ENCODE peak calls at places on chromosomes 5 and 9, in seven cellular contexts. One of them, this sample, is unnamed.

GRCh38 chr9:73847536-73847935 is 649.6 kb upstream of the RORB start:
- DNase-seq in right lobe of liver: no peak
- DNase-seq in CD8-positive, alpha-beta T cell: no peak
- DNase-seq in LNCaP clone FGC: no peak
- DNase-seq in Panc1: no peak
- DNase-seq in astrocyte of the spinal cord: no peak
- DNase-seq in epithelial cell of esophagus: no peak
- DNase-seq in this sample: no peak

GRCh38 chr9:91047529-91047928 is 245.9 kb downstream of the SYK start:
- DNase-seq in right lobe of liver: no peak
- DNase-seq in Panc1: no peak
- DNase-seq in LNCaP clone FGC: no peak
- DNase-seq in astrocyte of the spinal cord: no peak
- DNase-seq in CD8-positive, alpha-beta T cell: no peak
- DNase-seq in epithelial cell of esophagus: peak
- DNase-seq in this sample: no peak

GRCh38 chr5:39580702-39581498 is 156.1 kb upstream of the DAB2 start:
- DNase-seq in astrocyte of the spinal cord: peak
- DNase-seq in epithelial cell of esophagus: peak
- DNase-seq in right lobe of liver: no peak
- DNase-seq in Panc1: no peak
- DNase-seq in LNCaP clone FGC: no peak
- DNase-seq in CD8-positive, alpha-beta T cell: no peak
- DNase-seq in this sample: peak

GRCh38 chr9:16986441-16987387 is 116.2 kb upstream of the BNC2 start:
- DNase-seq in CD8-positive, alpha-beta T cell: no peak
- DNase-seq in epithelial cell of esophagus: no peak
- DNase-seq in astrocyte of the spinal cord: peak
- DNase-seq in right lobe of liver: no peak
- DNase-seq in LNCaP clone FGC: no peak
- DNase-seq in Panc1: no peak
- DNase-seq in this sample: peak

GRCh38 chr5:150070277-150070638 is 16.1 kb downstream of the CSF1R start:
- DNase-seq in right lobe of liver: peak
- DNase-seq in CD8-positive, alpha-beta T cell: no peak
- DNase-seq in astrocyte of the spinal cord: no peak
- DNase-seq in LNCaP clone FGC: no peak
- DNase-seq in epithelial cell of esophagus: no peak
- DNase-seq in Panc1: no peak
- DNase-seq in this sample: no peak

GRCh38 chr5:180723936-180724335 is 15.9 kb downstream of the OR2Y1 start:
- DNase-seq in astrocyte of the spinal cord: no peak
- DNase-seq in epithelial cell of esophagus: no peak
- DNase-seq in Panc1: no peak
- DNase-seq in CD8-positive, alpha-beta T cell: no peak
- DNase-seq in LNCaP clone FGC: no peak
- DNase-seq in right lobe of liver: no peak
- DNase-seq in this sample: no peak

GRCh38 chr9:107251756-107252322 is 31.2 kb upstream of the RAD23B start:
- DNase-seq in right lobe of liver: no peak
- DNase-seq in LNCaP clone FGC: no peak
- DNase-seq in CD8-positive, alpha-beta T cell: no peak
- DNase-seq in Panc1: no peak
- DNase-seq in astrocyte of the spinal cord: peak
- DNase-seq in epithelial cell of esophagus: peak
- DNase-seq in this sample: no peak

GRCh38 chr5:175872287-175873089 is 1.1 kb downstream of the CPLX2 start:
- DNase-seq in astrocyte of the spinal cord: no peak
- DNase-seq in Panc1: no peak
- DNase-seq in LNCaP clone FGC: no peak
- DNase-seq in epithelial cell of esophagus: no peak
- DNase-seq in CD8-positive, alpha-beta T cell: no peak
- DNase-seq in right lobe of liver: no peak
- DNase-seq in this sample: no peak

GRCh38 chr9:99590879-99591278 is 230.8 kb upstream of the NR4A3 start:
- DNase-seq in astrocyte of the spinal cord: no peak
- DNase-seq in right lobe of liver: no peak
- DNase-seq in epithelial cell of esophagus: no peak
- DNase-seq in Panc1: no peak
- DNase-seq in LNCaP clone FGC: no peak
- DNase-seq in CD8-positive, alpha-beta T cell: no peak
- DNase-seq in this sample: no peak

GRCh38 chr5:160693831-160694473 is 158.1 kb downstream of the ATP10B start:
- DNase-seq in epithelial cell of esophagus: peak
- DNase-seq in Panc1: no peak
- DNase-seq in astrocyte of the spinal cord: no peak
- DNase-seq in right lobe of liver: no peak
- DNase-seq in LNCaP clone FGC: no peak
- DNase-seq in CD8-positive, alpha-beta T cell: no peak
- DNase-seq in this sample: no peak

GRCh38 chr5:96252596-96252995 is 180.5 kb downstream of the PCSK1 start:
- DNase-seq in right lobe of liver: no peak
- DNase-seq in CD8-positive, alpha-beta T cell: no peak
- DNase-seq in astrocyte of the spinal cord: no peak
- DNase-seq in LNCaP clone FGC: no peak
- DNase-seq in epithelial cell of esophagus: no peak
- DNase-seq in Panc1: no peak
- DNase-seq in this sample: no peak

GRCh38 chr5:96468956-96469355 is 35.9 kb upstream of the PCSK1 start:
- DNase-seq in epithelial cell of esophagus: no peak
- DNase-seq in Panc1: no peak
- DNase-seq in astrocyte of the spinal cord: no peak
- DNase-seq in CD8-positive, alpha-beta T cell: no peak
- DNase-seq in LNCaP clone FGC: no peak
- DNase-seq in right lobe of liver: no peak
- DNase-seq in this sample: no peak

GRCh38 chr5:122500245-122501086 is 188.4 kb downstream of the SNCAIP start:
- DNase-seq in CD8-positive, alpha-beta T cell: no peak
- DNase-seq in astrocyte of the spinal cord: peak
- DNase-seq in epithelial cell of esophagus: peak
- DNase-seq in right lobe of liver: no peak
- DNase-seq in LNCaP clone FGC: no peak
- DNase-seq in Panc1: peak
- DNase-seq in this sample: no peak

GRCh38 chr5:150428106-150428876 is 15.6 kb upstream of the CD74 start:
- DNase-seq in epithelial cell of esophagus: no peak
- DNase-seq in CD8-positive, alpha-beta T cell: no peak
- DNase-seq in LNCaP clone FGC: no peak
- DNase-seq in Panc1: no peak
- DNase-seq in right lobe of liver: peak
- DNase-seq in astrocyte of the spinal cord: peak
- DNase-seq in this sample: no peak

GRCh38 chr5:178564842-178565550 is 25.2 kb downstream of the COL23A1 start:
- DNase-seq in Panc1: no peak
- DNase-seq in epithelial cell of esophagus: no peak
- DNase-seq in CD8-positive, alpha-beta T cell: no peak
- DNase-seq in right lobe of liver: no peak
- DNase-seq in LNCaP clone FGC: no peak
- DNase-seq in astrocyte of the spinal cord: no peak
- DNase-seq in this sample: no peak

GRCh38 chr9:90095682-90096081 is 490.9 kb downstream of the GADD45G start:
- DNase-seq in Panc1: no peak
- DNase-seq in epithelial cell of esophagus: no peak
- DNase-seq in LNCaP clone FGC: no peak
- DNase-seq in right lobe of liver: no peak
- DNase-seq in astrocyte of the spinal cord: no peak
- DNase-seq in CD8-positive, alpha-beta T cell: no peak
- DNase-seq in this sample: no peak

GRCh38 chr5:59540366-59540765 is 353.2 kb downstream of the PDE4D start:
- DNase-seq in astrocyte of the spinal cord: no peak
- DNase-seq in epithelial cell of esophagus: no peak
- DNase-seq in LNCaP clone FGC: no peak
- DNase-seq in right lobe of liver: no peak
- DNase-seq in Panc1: no peak
- DNase-seq in CD8-positive, alpha-beta T cell: no peak
- DNase-seq in this sample: no peak

GRCh38 chr9:108831496-108832178 is 24.1 kb downstream of the ACTL7B start:
- DNase-seq in LNCaP clone FGC: no peak
- DNase-seq in Panc1: no peak
- DNase-seq in CD8-positive, alpha-beta T cell: no peak
- DNase-seq in astrocyte of the spinal cord: no peak
- DNase-seq in right lobe of liver: no peak
- DNase-seq in epithelial cell of esophagus: peak
- DNase-seq in this sample: peak

GRCh38 chr5:151757233-151758140 is 944 bp downstream of the ATOX1 start:
- DNase-seq in epithelial cell of esophagus: peak
- DNase-seq in CD8-positive, alpha-beta T cell: no peak
- DNase-seq in astrocyte of the spinal cord: no peak
- DNase-seq in Panc1: no peak
- DNase-seq in right lobe of liver: no peak
- DNase-seq in LNCaP clone FGC: peak
- DNase-seq in this sample: no peak

GRCh38 chr5:151758141-151758429 is 346 bp downstream of the ATOX1 start:
- DNase-seq in astrocyte of the spinal cord: no peak
- DNase-seq in Panc1: no peak
- DNase-seq in LNCaP clone FGC: no peak
- DNase-seq in CD8-positive, alpha-beta T cell: no peak
- DNase-seq in right lobe of liver: no peak
- DNase-seq in epithelial cell of esophagus: no peak
- DNase-seq in this sample: no peak

GRCh38 chr5:151755383-151755782 is 3.0 kb downstream of the ATOX1 start:
- DNase-seq in Panc1: no peak
- DNase-seq in CD8-positive, alpha-beta T cell: no peak
- DNase-seq in LNCaP clone FGC: no peak
- DNase-seq in epithelial cell of esophagus: no peak
- DNase-seq in right lobe of liver: peak
- DNase-seq in astrocyte of the spinal cord: no peak
- DNase-seq in this sample: no peak

GRCh38 chr5:151758430-151759241 is at the start of gene ATOX1:
- DNase-seq in right lobe of liver: peak
- DNase-seq in epithelial cell of esophagus: peak
- DNase-seq in astrocyte of the spinal cord: peak
- DNase-seq in Panc1: no peak
- DNase-seq in CD8-positive, alpha-beta T cell: peak
- DNase-seq in LNCaP clone FGC: peak
- DNase-seq in this sample: peak
- TF ChIP-seq CTCF in right lobe of liver: peak
- TF ChIP-seq CTCF in epithelial cell of esophagus: no peak
- TF ChIP-seq CTCF in astrocyte of the spinal cord: no peak
- TF ChIP-seq CTCF in Panc1: no peak
- TF ChIP-seq CTCF in CD8-positive, alpha-beta T cell: no peak
- TF ChIP-seq CTCF in LNCaP clone FGC: no peak
- TF ChIP-seq CTCF in this sample: no peak

GRCh38 chr5:112863549-112863948 is 2.5 kb downstream of the SRP19 start:
- DNase-seq in LNCaP clone FGC: peak
- DNase-seq in Panc1: no peak
- DNase-seq in CD8-positive, alpha-beta T cell: no peak
- DNase-seq in right lobe of liver: peak
- DNase-seq in epithelial cell of esophagus: peak
- DNase-seq in astrocyte of the spinal cord: no peak
- DNase-seq in this sample: no peak
- H3K4me3 ChIP-seq in LNCaP clone FGC: peak
- H3K4me3 ChIP-seq in Panc1: no peak
- H3K4me3 ChIP-seq in CD8-positive, alpha-beta T cell: no peak
- H3K4me3 ChIP-seq in right lobe of liver: no peak
- H3K4me3 ChIP-seq in epithelial cell of esophagus: no peak
- H3K4me3 ChIP-seq in astrocyte of the spinal cord: no peak
- H3K4me3 ChIP-seq in this sample: no peak

GRCh38 chr5:125673359-125673950 is 749.8 kb upstream of the GRAMD2B start:
- DNase-seq in LNCaP clone FGC: no peak
- DNase-seq in right lobe of liver: no peak
- DNase-seq in CD8-positive, alpha-beta T cell: no peak
- DNase-seq in epithelial cell of esophagus: no peak
- DNase-seq in astrocyte of the spinal cord: no peak
- DNase-seq in Panc1: no peak
- DNase-seq in this sample: no peak
- TF ChIP-seq CTCF in LNCaP clone FGC: no peak
- TF ChIP-seq CTCF in right lobe of liver: no peak
- TF ChIP-seq CTCF in CD8-positive, alpha-beta T cell: no peak
- TF ChIP-seq CTCF in epithelial cell of esophagus: no peak
- TF ChIP-seq CTCF in astrocyte of the spinal cord: no peak
- TF ChIP-seq CTCF in Panc1: no peak
- TF ChIP-seq CTCF in this sample: no peak

DNA sequence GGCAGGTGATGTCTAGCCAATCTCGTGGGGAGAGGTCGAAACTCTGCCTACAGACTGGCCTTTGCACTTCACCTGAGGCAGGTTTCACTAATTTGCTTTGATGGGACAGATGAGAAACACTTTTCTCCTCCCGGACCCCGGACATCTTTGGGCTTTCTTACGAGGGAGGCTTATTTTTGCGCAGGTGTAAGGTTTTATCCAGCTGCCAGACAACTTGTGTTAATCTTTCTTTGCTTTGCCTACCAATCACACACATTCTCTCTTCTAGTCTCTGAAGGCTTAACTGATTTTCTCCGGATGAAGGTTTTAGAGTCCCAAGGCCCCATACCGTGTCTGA is 359 bp upstream of the EMB start:
- DNase-seq in astrocyte of the spinal cord: peak
- DNase-seq in Panc1: peak
- DNase-seq in CD8-positive, alpha-beta T cell: no peak
- DNase-seq in LNCaP clone FGC: no peak
- DNase-seq in epithelial cell of esophagus: no peak
- DNase-seq in right lobe of liver: no peak
- DNase-seq in this sample: no peak
- H3K4me3 ChIP-seq in astrocyte of the spinal cord: peak
- H3K4me3 ChIP-seq in Panc1: peak
- H3K4me3 ChIP-seq in CD8-positive, alpha-beta T cell: peak
- H3K4me3 ChIP-seq in LNCaP clone FGC: peak
- H3K4me3 ChIP-seq in epithelial cell of esophagus: peak
- H3K4me3 ChIP-seq in right lobe of liver: peak
- H3K4me3 ChIP-seq in this sample: peak

GRCh38 chr5:77241444-77241843 is 31.0 kb downstream of the PDE8B start:
- DNase-seq in right lobe of liver: peak
- DNase-seq in Panc1: no peak
- DNase-seq in epithelial cell of esophagus: no peak
- DNase-seq in LNCaP clone FGC: no peak
- DNase-seq in CD8-positive, alpha-beta T cell: no peak
- DNase-seq in astrocyte of the spinal cord: no peak
- DNase-seq in this sample: peak

GRCh38 chr5:77235881-77236560 is 25.5 kb downstream of the PDE8B start:
- DNase-seq in astrocyte of the spinal cord: no peak
- DNase-seq in LNCaP clone FGC: no peak
- DNase-seq in right lobe of liver: no peak
- DNase-seq in epithelial cell of esophagus: no peak
- DNase-seq in CD8-positive, alpha-beta T cell: no peak
- DNase-seq in Panc1: no peak
- DNase-seq in this sample: no peak

DNA sequence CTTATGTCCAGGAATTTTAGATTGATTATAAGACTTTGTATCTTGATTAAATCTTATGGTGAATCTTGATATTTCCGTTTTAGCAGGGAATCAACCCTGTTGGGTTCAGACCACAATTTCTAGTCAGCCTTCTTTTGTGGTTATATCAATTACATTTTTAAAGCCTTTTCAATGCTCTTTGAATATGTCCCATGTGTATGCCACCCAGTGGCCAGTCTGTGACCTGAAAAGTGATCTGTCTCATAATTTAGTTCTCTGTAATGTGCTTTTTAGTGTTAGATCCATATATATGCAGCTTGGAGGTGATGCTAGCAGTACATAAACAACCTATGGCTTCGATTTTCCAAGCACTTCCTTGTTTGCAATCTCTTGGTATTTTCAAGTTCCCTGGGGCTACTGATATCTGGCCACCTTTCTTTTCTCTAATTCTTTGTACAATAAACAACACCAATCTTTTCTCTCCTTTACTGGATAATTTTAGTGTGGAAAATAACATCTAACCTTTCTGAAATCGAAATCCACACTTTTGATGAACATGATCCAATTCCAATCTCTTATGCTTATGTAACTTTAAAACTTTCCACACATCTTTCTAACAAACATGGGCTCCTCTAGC is 28.8 kb downstream of the PDE8B start:
- DNase-seq in Panc1: no peak
- DNase-seq in LNCaP clone FGC: no peak
- DNase-seq in CD8-positive, alpha-beta T cell: no peak
- DNase-seq in epithelial cell of esophagus: peak
- DNase-seq in astrocyte of the spinal cord: peak
- DNase-seq in right lobe of liver: no peak
- DNase-seq in this sample: no peak
- TF ChIP-seq CTCF in Panc1: peak
- TF ChIP-seq CTCF in LNCaP clone FGC: peak
- TF ChIP-seq CTCF in CD8-positive, alpha-beta T cell: peak
- TF ChIP-seq CTCF in epithelial cell of esophagus: peak
- TF ChIP-seq CTCF in astrocyte of the spinal cord: peak
- TF ChIP-seq CTCF in right lobe of liver: peak
- TF ChIP-seq CTCF in this sample: peak